ENCODE peak calls at places on chromosomes 2 and 18, in eight cellular contexts. One of them, this sample, is unnamed.

GRCh38 chr2:227506456-227506855 is 34.5 kb downstream of the AGFG1 start:
- DNase-seq in dorsolateral prefrontal cortex: no peak
- DNase-seq in iPS DF 6.9: no peak
- DNase-seq in SK-N-MC: no peak
- DNase-seq in fibroblast of pulmonary artery: no peak
- DNase-seq in adrenal gland: no peak
- DNase-seq in heart left ventricle: no peak
- DNase-seq in PC-3: no peak
- DNase-seq in this sample: no peak

GRCh38 chr18:7059276-7059675 is 58.3 kb downstream of the LAMA1 start:
- DNase-seq in dorsolateral prefrontal cortex: no peak
- DNase-seq in iPS DF 6.9: no peak
- DNase-seq in SK-N-MC: no peak
- DNase-seq in fibroblast of pulmonary artery: no peak
- DNase-seq in adrenal gland: no peak
- DNase-seq in heart left ventricle: no peak
- DNase-seq in PC-3: no peak
- DNase-seq in this sample: no peak

GRCh38 chr18:49020621-49021021 is 69.9 kb upstream of the SMAD7 start:
- DNase-seq in dorsolateral prefrontal cortex: peak
- DNase-seq in iPS DF 6.9: no peak
- DNase-seq in SK-N-MC: no peak
- DNase-seq in fibroblast of pulmonary artery: no peak
- DNase-seq in adrenal gland: peak
- DNase-seq in heart left ventricle: no peak
- DNase-seq in PC-3: no peak
- DNase-seq in this sample: no peak

GRCh38 chr2:168515502-168515901 is 59.4 kb downstream of the CERS6 start:
- DNase-seq in dorsolateral prefrontal cortex: no peak
- DNase-seq in iPS DF 6.9: no peak
- DNase-seq in SK-N-MC: no peak
- DNase-seq in fibroblast of pulmonary artery: peak
- DNase-seq in adrenal gland: no peak
- DNase-seq in heart left ventricle: no peak
- DNase-seq in PC-3: peak
- DNase-seq in this sample: peak

GRCh38 chr2:36452279-36452678 is 96.7 kb downstream of the CRIM1 start:
- DNase-seq in dorsolateral prefrontal cortex: no peak
- DNase-seq in iPS DF 6.9: no peak
- DNase-seq in SK-N-MC: no peak
- DNase-seq in fibroblast of pulmonary artery: peak
- DNase-seq in adrenal gland: no peak
- DNase-seq in heart left ventricle: no peak
- DNase-seq in PC-3: peak
- DNase-seq in this sample: no peak

GRCh38 chr2:217914878-217915277 is 87.9 kb downstream of the TNS1 start:
- DNase-seq in dorsolateral prefrontal cortex: no peak
- DNase-seq in iPS DF 6.9: no peak
- DNase-seq in SK-N-MC: no peak
- DNase-seq in fibroblast of pulmonary artery: no peak
- DNase-seq in adrenal gland: no peak
- DNase-seq in heart left ventricle: peak
- DNase-seq in PC-3: no peak
- DNase-seq in this sample: no peak

GRCh38 chr18:76518543-76519155 is 23.6 kb upstream of the ZNF516 start:
- DNase-seq in dorsolateral prefrontal cortex: no peak
- DNase-seq in iPS DF 6.9: no peak
- DNase-seq in SK-N-MC: no peak
- DNase-seq in fibroblast of pulmonary artery: peak
- DNase-seq in adrenal gland: peak
- DNase-seq in heart left ventricle: no peak
- DNase-seq in PC-3: no peak
- DNase-seq in this sample: no peak

GRCh38 chr2:55078956-55079355 is 28.7 kb upstream of the RTN4 start:
- DNase-seq in dorsolateral prefrontal cortex: no peak
- DNase-seq in iPS DF 6.9: no peak
- DNase-seq in SK-N-MC: no peak
- DNase-seq in fibroblast of pulmonary artery: no peak
- DNase-seq in adrenal gland: no peak
- DNase-seq in heart left ventricle: no peak
- DNase-seq in PC-3: no peak
- DNase-seq in this sample: no peak

GRCh38 chr2:10204326-10205200 is 82.0 kb downstream of the RRM2 start:
- DNase-seq in dorsolateral prefrontal cortex: no peak
- DNase-seq in iPS DF 6.9: no peak
- DNase-seq in SK-N-MC: no peak
- DNase-seq in fibroblast of pulmonary artery: no peak
- DNase-seq in adrenal gland: no peak
- DNase-seq in heart left ventricle: no peak
- DNase-seq in PC-3: no peak
- DNase-seq in this sample: no peak

GRCh38 chr18:3449702-3450357 is at the start of gene TGIF1:
- DNase-seq in dorsolateral prefrontal cortex: no peak
- DNase-seq in iPS DF 6.9: no peak
- DNase-seq in SK-N-MC: no peak
- DNase-seq in fibroblast of pulmonary artery: peak
- DNase-seq in adrenal gland: peak
- DNase-seq in heart left ventricle: peak
- DNase-seq in PC-3: peak
- DNase-seq in this sample: no peak

GRCh38 chr2:233059797-233060499 is at the start of gene INPP5D:
- DNase-seq in dorsolateral prefrontal cortex: peak
- DNase-seq in iPS DF 6.9: no peak
- DNase-seq in SK-N-MC: no peak
- DNase-seq in fibroblast of pulmonary artery: no peak
- DNase-seq in adrenal gland: peak
- DNase-seq in heart left ventricle: peak
- DNase-seq in PC-3: no peak
- DNase-seq in this sample: no peak

GRCh38 chr2:28586864-28587263 is 91.0 kb downstream of the PLB1 start:
- DNase-seq in dorsolateral prefrontal cortex: no peak
- DNase-seq in iPS DF 6.9: no peak
- DNase-seq in SK-N-MC: no peak
- DNase-seq in fibroblast of pulmonary artery: no peak
- DNase-seq in adrenal gland: no peak
- DNase-seq in heart left ventricle: no peak
- DNase-seq in PC-3: no peak
- DNase-seq in this sample: no peak

GRCh38 chr2:200679157-200679934 is 93.5 kb downstream of the AOX1 start:
- DNase-seq in dorsolateral prefrontal cortex: no peak
- DNase-seq in iPS DF 6.9: no peak
- DNase-seq in SK-N-MC: no peak
- DNase-seq in fibroblast of pulmonary artery: no peak
- DNase-seq in adrenal gland: no peak
- DNase-seq in heart left ventricle: no peak
- DNase-seq in PC-3: peak
- DNase-seq in this sample: no peak

GRCh38 chr18:54125429-54125828 is 99.0 kb downstream of the MBD2 start:
- DNase-seq in dorsolateral prefrontal cortex: no peak
- DNase-seq in iPS DF 6.9: no peak
- DNase-seq in SK-N-MC: no peak
- DNase-seq in fibroblast of pulmonary artery: no peak
- DNase-seq in adrenal gland: no peak
- DNase-seq in heart left ventricle: no peak
- DNase-seq in PC-3: no peak
- DNase-seq in this sample: no peak

GRCh38 chr18:72640552-72640951 is 96.4 kb upstream of the CBLN2 start:
- DNase-seq in dorsolateral prefrontal cortex: no peak
- DNase-seq in iPS DF 6.9: no peak
- DNase-seq in SK-N-MC: no peak
- DNase-seq in fibroblast of pulmonary artery: no peak
- DNase-seq in adrenal gland: no peak
- DNase-seq in heart left ventricle: no peak
- DNase-seq in PC-3: no peak
- DNase-seq in this sample: no peak

GRCh38 chr2:150699208-150699607 is 211.7 kb upstream of the RND3 start:
- DNase-seq in dorsolateral prefrontal cortex: no peak
- DNase-seq in iPS DF 6.9: no peak
- DNase-seq in SK-N-MC: no peak
- DNase-seq in fibroblast of pulmonary artery: no peak
- DNase-seq in adrenal gland: no peak
- DNase-seq in heart left ventricle: no peak
- DNase-seq in PC-3: no peak
- DNase-seq in this sample: no peak

GRCh38 chr2:2492800-2493199 is 161.7 kb upstream of the MYT1L start:
- DNase-seq in dorsolateral prefrontal cortex: no peak
- DNase-seq in iPS DF 6.9: no peak
- DNase-seq in SK-N-MC: no peak
- DNase-seq in fibroblast of pulmonary artery: no peak
- DNase-seq in adrenal gland: no peak
- DNase-seq in heart left ventricle: no peak
- DNase-seq in PC-3: no peak
- DNase-seq in this sample: no peak

GRCh38 chr18:76658627-76659026 is 163.6 kb upstream of the ZNF516 start:
- DNase-seq in dorsolateral prefrontal cortex: no peak
- DNase-seq in iPS DF 6.9: no peak
- DNase-seq in SK-N-MC: no peak
- DNase-seq in fibroblast of pulmonary artery: no peak
- DNase-seq in adrenal gland: no peak
- DNase-seq in heart left ventricle: no peak
- DNase-seq in PC-3: no peak
- DNase-seq in this sample: no peak

GRCh38 chr2:98634406-98635092 is 26.2 kb downstream of the UNC50 start:
- DNase-seq in dorsolateral prefrontal cortex: no peak
- DNase-seq in iPS DF 6.9: peak
- DNase-seq in SK-N-MC: no peak
- DNase-seq in fibroblast of pulmonary artery: no peak
- DNase-seq in adrenal gland: no peak
- DNase-seq in heart left ventricle: no peak
- DNase-seq in PC-3: peak
- DNase-seq in this sample: no peak

GRCh38 chr2:102418421-102418961 is 4.5 kb upstream of the IL18RAP start:
- DNase-seq in dorsolateral prefrontal cortex: no peak
- DNase-seq in iPS DF 6.9: no peak
- DNase-seq in SK-N-MC: no peak
- DNase-seq in fibroblast of pulmonary artery: peak
- DNase-seq in adrenal gland: no peak
- DNase-seq in heart left ventricle: no peak
- DNase-seq in PC-3: peak
- DNase-seq in this sample: no peak

GRCh38 chr2:10868021-10868420 is 43.7 kb upstream of the KCNF1 start:
- DNase-seq in dorsolateral prefrontal cortex: no peak
- DNase-seq in iPS DF 6.9: no peak
- DNase-seq in SK-N-MC: no peak
- DNase-seq in fibroblast of pulmonary artery: no peak
- DNase-seq in adrenal gland: no peak
- DNase-seq in heart left ventricle: no peak
- DNase-seq in PC-3: no peak
- DNase-seq in this sample: no peak

GRCh38 chr2:211128287-211128686 is 571.9 kb downstream of the CPS1 start:
- DNase-seq in dorsolateral prefrontal cortex: no peak
- DNase-seq in iPS DF 6.9: no peak
- DNase-seq in SK-N-MC: no peak
- DNase-seq in fibroblast of pulmonary artery: no peak
- DNase-seq in adrenal gland: no peak
- DNase-seq in heart left ventricle: no peak
- DNase-seq in PC-3: peak
- DNase-seq in this sample: no peak

GRCh38 chr2:20179755-20180594 is 45.0 kb downstream of the SDC1 start:
- DNase-seq in dorsolateral prefrontal cortex: no peak
- DNase-seq in iPS DF 6.9: no peak
- DNase-seq in SK-N-MC: no peak
- DNase-seq in fibroblast of pulmonary artery: no peak
- DNase-seq in adrenal gland: no peak
- DNase-seq in heart left ventricle: no peak
- DNase-seq in PC-3: peak
- DNase-seq in this sample: no peak

GRCh38 chr18:13543811-13544732 is 182.3 kb downstream of the FAM210A start:
- DNase-seq in dorsolateral prefrontal cortex: no peak
- DNase-seq in iPS DF 6.9: no peak
- DNase-seq in SK-N-MC: no peak
- DNase-seq in fibroblast of pulmonary artery: no peak
- DNase-seq in adrenal gland: no peak
- DNase-seq in heart left ventricle: peak
- DNase-seq in PC-3: no peak
- DNase-seq in this sample: no peak

GRCh38 chr2:30990176-30990575 is 148.1 kb downstream of the GALNT14 start:
- DNase-seq in dorsolateral prefrontal cortex: no peak
- DNase-seq in iPS DF 6.9: no peak
- DNase-seq in SK-N-MC: no peak
- DNase-seq in fibroblast of pulmonary artery: no peak
- DNase-seq in adrenal gland: no peak
- DNase-seq in heart left ventricle: no peak
- DNase-seq in PC-3: no peak
- DNase-seq in this sample: no peak

GRCh38 chr2:212816267-212816666 is 277.7 kb upstream of the ERBB4 start:
- DNase-seq in dorsolateral prefrontal cortex: no peak
- DNase-seq in iPS DF 6.9: no peak
- DNase-seq in SK-N-MC: no peak
- DNase-seq in fibroblast of pulmonary artery: no peak
- DNase-seq in adrenal gland: no peak
- DNase-seq in heart left ventricle: no peak
- DNase-seq in PC-3: no peak
- DNase-seq in this sample: no peak
- H3K4me3 ChIP-seq in dorsolateral prefrontal cortex: no peak
- H3K4me3 ChIP-seq in iPS DF 6.9: no peak
- H3K4me3 ChIP-seq in SK-N-MC: no peak
- H3K4me3 ChIP-seq in fibroblast of pulmonary artery: no peak
- H3K4me3 ChIP-seq in adrenal gland: no peak
- H3K4me3 ChIP-seq in heart left ventricle: no peak
- H3K4me3 ChIP-seq in PC-3: no peak
- H3K4me3 ChIP-seq in this sample: no peak

DNA sequence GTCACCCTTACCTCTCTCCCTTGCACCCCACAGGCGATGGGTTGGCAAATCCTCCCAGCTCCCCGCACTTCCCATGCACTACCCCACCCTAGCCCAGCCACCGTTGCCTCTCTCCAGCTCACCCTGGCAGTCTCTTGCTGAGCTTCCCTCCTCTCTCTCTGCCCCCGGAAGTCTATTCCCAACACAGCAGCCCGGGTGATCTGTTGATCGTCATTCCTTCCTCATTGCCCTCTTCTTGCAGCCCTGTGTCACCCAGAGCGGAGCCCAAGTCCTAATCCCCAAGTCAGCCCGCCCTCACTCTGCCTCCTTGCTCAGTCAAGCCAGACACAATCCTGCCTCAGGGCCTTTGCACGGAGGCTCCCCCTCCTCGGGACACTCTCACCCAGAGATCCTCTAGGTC is 55.2 kb downstream of the CIB4 start:
- DNase-seq in dorsolateral prefrontal cortex: no peak
- DNase-seq in iPS DF 6.9: no peak
- DNase-seq in SK-N-MC: no peak
- DNase-seq in fibroblast of pulmonary artery: no peak
- DNase-seq in adrenal gland: no peak
- DNase-seq in heart left ventricle: no peak
- DNase-seq in PC-3: no peak
- DNase-seq in this sample: no peak
- H3K4me3 ChIP-seq in dorsolateral prefrontal cortex: no peak
- H3K4me3 ChIP-seq in iPS DF 6.9: no peak
- H3K4me3 ChIP-seq in SK-N-MC: no peak
- H3K4me3 ChIP-seq in fibroblast of pulmonary artery: no peak
- H3K4me3 ChIP-seq in adrenal gland: no peak
- H3K4me3 ChIP-seq in heart left ventricle: no peak
- H3K4me3 ChIP-seq in PC-3: no peak
- H3K4me3 ChIP-seq in this sample: no peak

GRCh38 chr2:126972272-126972626 is 73.6 kb downstream of the TEX51 start:
- DNase-seq in dorsolateral prefrontal cortex: no peak
- DNase-seq in iPS DF 6.9: no peak
- DNase-seq in SK-N-MC: no peak
- DNase-seq in fibroblast of pulmonary artery: no peak
- DNase-seq in adrenal gland: no peak
- DNase-seq in heart left ventricle: no peak
- DNase-seq in PC-3: no peak
- DNase-seq in this sample: no peak
- H3K4me3 ChIP-seq in dorsolateral prefrontal cortex: peak
- H3K4me3 ChIP-seq in iPS DF 6.9: no peak
- H3K4me3 ChIP-seq in SK-N-MC: peak
- H3K4me3 ChIP-seq in fibroblast of pulmonary artery: no peak
- H3K4me3 ChIP-seq in adrenal gland: no peak
- H3K4me3 ChIP-seq in heart left ventricle: no peak
- H3K4me3 ChIP-seq in PC-3: peak
- H3K4me3 ChIP-seq in this sample: no peak

GRCh38 chr18:78980279-78980771 is 707 bp downstream of the SALL3 start:
- DNase-seq in dorsolateral prefrontal cortex: no peak
- DNase-seq in iPS DF 6.9: no peak
- DNase-seq in SK-N-MC: no peak
- DNase-seq in fibroblast of pulmonary artery: no peak
- DNase-seq in adrenal gland: no peak
- DNase-seq in heart left ventricle: no peak
- DNase-seq in PC-3: no peak
- DNase-seq in this sample: no peak
- H3K4me3 ChIP-seq in dorsolateral prefrontal cortex: peak
- H3K4me3 ChIP-seq in iPS DF 6.9: peak
- H3K4me3 ChIP-seq in SK-N-MC: no peak
- H3K4me3 ChIP-seq in fibroblast of pulmonary artery: no peak
- H3K4me3 ChIP-seq in adrenal gland: no peak
- H3K4me3 ChIP-seq in heart left ventricle: no peak
- H3K4me3 ChIP-seq in PC-3: no peak
- H3K4me3 ChIP-seq in this sample: no peak

This sample was measured in AG04450.